ENCODE peak calls at places on chromosomes 1 and 21, in ten cellular contexts. L is CD8-positive, alpha-beta memory T cell; T is heart right ventricle; M is CD4-positive, alpha-beta memory T cell; Q is CD4-positive, alpha-beta T cell; U is colonic mucosa; I is lower lobe of right lung; H is naive thymus-derived CD4-positive, alpha-beta T cell; O is foreskin keratinocyte; W is CD8-positive, alpha-beta T cell. A is an unnamed sample.

GRCh38 chr1:207805841-207806421 is 54.1 kb downstream of the CD46 start:
- DNase-seq in O (peak; percentile 75), Q (no peak), L (no peak), I (peak; percentile 73), M (no peak), T (peak; percentile 76), W (no peak), U (no peak), H (no peak), A (peak; percentile 93)

GRCh38 chr1:30044745-30045144 is 678.6 kb downstream of the MATN1 start:
- DNase-seq in T (no peak), W (no peak), H (no peak), M (no peak), U (no peak), Q (no peak), L (no peak), O (no peak), I (no peak), A (no peak)

GRCh38 chr21:42130447-42130846 is 59.3 kb downstream of the UMODL1 start:
- DNase-seq in Q (no peak), T (no peak), O (no peak), M (no peak), L (no peak), I (no peak), U (no peak), H (no peak), W (no peak), A (no peak)

GRCh38 chr21:26070822-26071425 is 99.6 kb downstream of the APP start:
- DNase-seq in M (peak; percentile 28), W (peak; percentile 14), Q (peak; percentile 22), T (no peak), O (no peak), U (peak; percentile 40), I (peak; percentile 64), H (peak; percentile 61), L (no peak), A (no peak)

GRCh38 chr1:231853588-231854207 is 227.1 kb downstream of the DISC1 start:
- DNase-seq in Q (no peak), L (no peak), I (no peak), T (peak; percentile 44), H (no peak), O (no peak), M (no peak), W (no peak), U (no peak), A (no peak)

GRCh38 chr1:44870096-44870495 is 27.0 kb upstream of the PTCH2 start:
- DNase-seq in O (no peak), W (no peak), H (no peak), I (no peak), M (no peak), Q (no peak), T (no peak), U (no peak), L (no peak), A (no peak)

GRCh38 chr1:8496473-8496872 is 178.6 kb downstream of the SLC45A1 start:
- DNase-seq in H (no peak), M (no peak), I (no peak), W (peak; percentile 14), Q (no peak), O (no peak), T (no peak), U (no peak), L (peak; percentile 47), A (no peak)

GRCh38 chr21:25176637-25177412 is 430.5 kb downstream of the MRPL39 start:
- DNase-seq in M (no peak), O (no peak), I (no peak), U (no peak), H (no peak), T (no peak), L (no peak), W (no peak), Q (no peak), A (no peak)

GRCh38 chr1:156860639-156861423 is at the start of gene NTRK1:
- DNase-seq in Q (peak; percentile 39), T (peak; percentile 47), M (peak; percentile 46), W (peak; percentile 61), H (peak; percentile 51), O (no peak), L (peak; percentile 48), U (peak; percentile 24), I (no peak), A (no peak)

GRCh38 chr1:23524716-23525401 is 6.2 kb downstream of the E2F2 start:
- DNase-seq in M (peak; percentile 36), H (no peak), T (no peak), W (peak; percentile 35), O (no peak), Q (peak; percentile 14), U (peak; percentile 92), I (no peak), L (no peak), A (no peak)

GRCh38 chr1:38440402-38440801 is 393.8 kb upstream of the POU3F1 start:
- DNase-seq in W (no peak), M (no peak), I (no peak), O (no peak), L (no peak), Q (no peak), T (no peak), H (no peak), U (no peak), A (no peak)

GRCh38 chr21:44977616-44978340 is 37.9 kb downstream of the SLX9 start:
- DNase-seq in T (no peak), Q (no peak), H (no peak), O (no peak), M (no peak), W (no peak), I (no peak), U (no peak), L (no peak), A (no peak)

GRCh38 chr21:44974676-44975075 is 34.8 kb downstream of the SLX9 start:
- DNase-seq in T (no peak), U (no peak), H (no peak), W (no peak), M (no peak), I (no peak), Q (no peak), L (no peak), O (no peak), A (no peak)

GRCh38 chr21:44973598-44973997 is 33.8 kb downstream of the SLX9 start:
- DNase-seq in U (no peak), L (no peak), O (no peak), M (no peak), H (no peak), W (no peak), I (no peak), T (no peak), Q (no peak), A (no peak)

GRCh38 chr21:44972821-44973220 is 33.0 kb downstream of the SLX9 start:
- DNase-seq in O (no peak), T (no peak), M (no peak), W (no peak), Q (no peak), L (no peak), U (no peak), H (no peak), I (no peak), A (no peak)

GRCh38 chr21:44975720-44976555 is 36.1 kb downstream of the SLX9 start:
- DNase-seq in U (no peak), L (no peak), H (no peak), I (no peak), O (no peak), M (no peak), Q (no peak), T (no peak), W (no peak), A (no peak)
- H3K27ac ChIP-seq in U (no peak overlapping the region), L (no peak overlapping the region), H (no peak overlapping the region), I (no peak overlapping the region), O (no peak overlapping the region), M (no peak overlapping the region), Q (no peak overlapping the region), T (no peak overlapping the region), W (no peak overlapping the region), A (no peak overlapping the region)

GRCh38 chr1:229642376-229642775 is 16.3 kb downstream of the URB2 start:
- DNase-seq in W (no peak), Q (no peak), L (no peak), O (no peak), I (no peak), T (no peak), U (no peak), M (no peak), H (no peak), A (no peak)
- H3K27ac ChIP-seq in W (no peak overlapping the region), Q (no peak overlapping the region), L (no peak overlapping the region), O (no peak overlapping the region), I (no peak overlapping the region), T (no peak overlapping the region), U (no peak overlapping the region), M (no peak overlapping the region), H (no peak overlapping the region), A (no peak overlapping the region)

DNA sequence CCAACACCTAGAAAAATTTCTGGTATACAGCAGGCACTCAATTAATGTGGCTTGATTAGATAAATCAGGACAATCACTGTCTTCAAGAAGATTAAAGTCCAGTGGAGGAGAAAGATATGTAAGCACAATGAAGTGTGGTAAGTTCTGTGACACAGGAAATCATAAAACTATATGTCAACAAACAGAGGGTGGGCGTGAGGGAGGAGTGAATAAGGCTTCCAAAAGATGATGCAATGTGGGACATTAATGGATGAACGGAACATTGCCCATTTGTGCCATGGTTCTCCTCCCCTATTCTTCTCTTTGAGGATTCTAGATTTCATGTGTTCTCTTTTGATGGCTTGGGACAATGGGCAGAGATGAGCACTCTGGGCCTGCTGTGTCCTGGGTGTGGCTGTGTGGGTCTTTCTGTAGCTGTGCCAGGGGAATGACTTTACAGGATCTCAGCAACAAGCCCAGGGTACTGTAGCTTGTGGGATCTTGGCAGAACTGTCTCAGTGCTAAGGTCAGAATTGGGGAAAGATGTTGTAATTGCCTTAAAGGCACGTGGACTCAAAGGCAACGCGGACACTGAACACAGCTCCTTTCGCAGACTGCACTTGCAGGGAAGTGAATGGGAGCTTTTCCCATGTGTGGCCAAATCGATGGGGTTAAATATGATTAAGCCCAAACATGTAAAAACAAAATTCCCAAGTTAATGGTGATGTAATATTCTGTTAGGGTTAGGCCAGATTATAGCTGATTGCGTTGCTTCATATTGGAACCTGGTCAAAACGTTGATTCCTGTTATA is 366.9 kb downstream of the TGFB2 start:
- DNase-seq in M (no peak), U (peak; percentile 18), L (no peak), I (no peak), O (peak; percentile 69), T (no peak), H (no peak), W (no peak), Q (no peak), A (no peak)
- H3K27ac ChIP-seq in M (no peak overlapping the region), U (no peak overlapping the region), L (no peak overlapping the region), I (no peak overlapping the region), O (no peak overlapping the region), T (no peak overlapping the region), H (no peak overlapping the region), W (no peak overlapping the region), Q (no peak overlapping the region), A (peak overlapping the region; percentile 80)

DNA sequence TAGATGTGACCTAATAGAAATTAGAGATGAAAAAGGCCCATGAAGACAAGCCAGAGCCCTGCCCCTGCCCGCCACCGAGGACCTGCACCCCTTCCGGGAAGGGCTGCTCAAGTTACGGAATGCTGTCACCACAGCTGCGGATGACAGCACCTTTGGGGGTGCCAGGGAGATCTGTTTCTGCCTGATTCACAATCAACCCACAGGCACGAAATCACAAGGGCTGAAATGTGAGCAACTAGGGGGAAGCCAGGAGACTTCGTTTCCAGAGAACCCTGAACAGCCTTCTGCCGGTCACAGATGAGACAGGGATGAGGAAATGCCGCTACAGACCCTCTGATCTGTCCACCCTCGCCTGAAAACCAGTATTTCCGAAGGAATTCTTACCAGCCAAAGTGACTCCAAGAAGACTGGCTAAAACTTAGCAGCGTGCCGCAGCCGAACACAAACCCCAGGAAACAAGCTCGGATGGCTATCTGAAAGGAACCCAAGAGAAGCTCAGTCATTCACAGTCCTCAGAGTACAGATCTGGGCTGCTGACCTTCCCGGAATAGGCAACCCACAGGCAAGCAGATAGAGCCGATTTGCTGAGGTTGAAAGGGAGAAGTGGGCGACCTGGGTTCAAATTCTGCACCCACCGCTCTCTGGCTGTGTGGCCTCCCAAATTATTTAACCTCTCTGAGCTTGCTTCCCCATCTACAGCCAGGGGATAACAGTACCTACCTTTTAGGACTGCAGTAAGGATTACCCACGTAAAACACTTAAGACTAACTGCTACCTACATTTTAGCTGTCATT is 1.1 kb downstream of the ICMT start:
- DNase-seq in T (no peak), I (no peak), L (no peak), W (no peak), U (no peak), M (no peak), Q (no peak), H (no peak), O (no peak), A (no peak)
- H3K27ac ChIP-seq in T (peak overlapping the region; percentile 83), I (peak overlapping the region; percentile 71), L (peak overlapping the region; percentile 45), W (peak overlapping the region; percentile 21), U (no peak overlapping the region), M (peak overlapping the region; percentile 42), Q (no peak overlapping the region), H (peak overlapping the region; percentile 66), O (peak overlapping the region; percentile 11), A (peak overlapping the region; percentile 46)